ENCODE peak calls at places on chromosomes 12 and 14, in nine cellular contexts. One of them, this sample, is unnamed.

GRCh38 chr12:110600254-110600653 is 13.7 kb upstream of the TCTN1 start:
- DNase-seq in prostate gland: no peak
- DNase-seq in psoas muscle: no peak
- DNase-seq in naive thymus-derived CD4-positive, alpha-beta T cell: no peak
- DNase-seq in sigmoid colon: no peak
- DNase-seq in CD4-positive, alpha-beta T cell: no peak
- DNase-seq in HL-60: peak; percentile 52
- DNase-seq in OCI-LY7: peak; percentile 70
- DNase-seq in RWPE1: peak; percentile 58
- DNase-seq in this sample: no peak

GRCh38 chr12:94694732-94695131 is 44.4 kb upstream of the TMCC3 start:
- DNase-seq in prostate gland: no peak
- DNase-seq in psoas muscle: no peak
- DNase-seq in naive thymus-derived CD4-positive, alpha-beta T cell: no peak
- DNase-seq in sigmoid colon: no peak
- DNase-seq in CD4-positive, alpha-beta T cell: no peak
- DNase-seq in HL-60: no peak
- DNase-seq in OCI-LY7: no peak
- DNase-seq in RWPE1: no peak
- DNase-seq in this sample: no peak

GRCh38 chr12:52009081-52009751 is 2.5 kb downstream of the TAMALIN start:
- DNase-seq in prostate gland: no peak
- DNase-seq in psoas muscle: no peak
- DNase-seq in naive thymus-derived CD4-positive, alpha-beta T cell: no peak
- DNase-seq in sigmoid colon: no peak
- DNase-seq in CD4-positive, alpha-beta T cell: no peak
- DNase-seq in HL-60: no peak
- DNase-seq in OCI-LY7: no peak
- DNase-seq in RWPE1: no peak
- DNase-seq in this sample: no peak

GRCh38 chr12:47458273-47458672 is 247.6 kb downstream of the RPAP3 start:
- DNase-seq in prostate gland: no peak
- DNase-seq in psoas muscle: no peak
- DNase-seq in naive thymus-derived CD4-positive, alpha-beta T cell: no peak
- DNase-seq in sigmoid colon: no peak
- DNase-seq in CD4-positive, alpha-beta T cell: no peak
- DNase-seq in HL-60: no peak
- DNase-seq in OCI-LY7: no peak
- DNase-seq in RWPE1: peak; percentile 46
- DNase-seq in this sample: no peak

GRCh38 chr14:37819155-37820015 is 224.0 kb downstream of the TTC6 start:
- DNase-seq in prostate gland: no peak
- DNase-seq in psoas muscle: no peak
- DNase-seq in naive thymus-derived CD4-positive, alpha-beta T cell: no peak
- DNase-seq in sigmoid colon: no peak
- DNase-seq in CD4-positive, alpha-beta T cell: no peak
- DNase-seq in HL-60: no peak
- DNase-seq in OCI-LY7: no peak
- DNase-seq in RWPE1: peak; percentile 17
- DNase-seq in this sample: no peak

GRCh38 chr14:74979029-74979428 is 23.6 kb upstream of the PGF start:
- DNase-seq in prostate gland: no peak
- DNase-seq in psoas muscle: no peak
- DNase-seq in naive thymus-derived CD4-positive, alpha-beta T cell: no peak
- DNase-seq in sigmoid colon: no peak
- DNase-seq in CD4-positive, alpha-beta T cell: no peak
- DNase-seq in HL-60: no peak
- DNase-seq in OCI-LY7: no peak
- DNase-seq in RWPE1: no peak
- DNase-seq in this sample: no peak

GRCh38 chr12:37546901-37547475 is 769.6 kb upstream of the ALG10B start:
- DNase-seq in prostate gland: no peak
- DNase-seq in psoas muscle: no peak
- DNase-seq in naive thymus-derived CD4-positive, alpha-beta T cell: no peak
- DNase-seq in sigmoid colon: no peak
- DNase-seq in CD4-positive, alpha-beta T cell: no peak
- DNase-seq in HL-60: no peak
- DNase-seq in OCI-LY7: no peak
- DNase-seq in RWPE1: no peak
- DNase-seq in this sample: no peak

GRCh38 chr14:69818760-69819191 is 21.7 kb upstream of the SLC10A1 start:
- DNase-seq in prostate gland: peak; percentile 40
- DNase-seq in psoas muscle: peak; percentile 23
- DNase-seq in naive thymus-derived CD4-positive, alpha-beta T cell: peak; percentile 49
- DNase-seq in sigmoid colon: no peak
- DNase-seq in CD4-positive, alpha-beta T cell: peak; percentile 20
- DNase-seq in HL-60: no peak
- DNase-seq in OCI-LY7: peak; percentile 78
- DNase-seq in RWPE1: peak; percentile 68
- DNase-seq in this sample: no peak

GRCh38 chr14:43410631-43411030 is 1096.5 kb downstream of the FSCB start:
- DNase-seq in prostate gland: no peak
- DNase-seq in psoas muscle: no peak
- DNase-seq in naive thymus-derived CD4-positive, alpha-beta T cell: no peak
- DNase-seq in sigmoid colon: no peak
- DNase-seq in CD4-positive, alpha-beta T cell: no peak
- DNase-seq in HL-60: no peak
- DNase-seq in OCI-LY7: no peak
- DNase-seq in RWPE1: no peak
- DNase-seq in this sample: no peak

GRCh38 chr14:48536318-48536717 is 860.9 kb upstream of the MDGA2 start:
- DNase-seq in prostate gland: no peak
- DNase-seq in psoas muscle: no peak
- DNase-seq in naive thymus-derived CD4-positive, alpha-beta T cell: no peak
- DNase-seq in sigmoid colon: no peak
- DNase-seq in CD4-positive, alpha-beta T cell: no peak
- DNase-seq in HL-60: no peak
- DNase-seq in OCI-LY7: peak; percentile 2
- DNase-seq in RWPE1: no peak
- DNase-seq in this sample: no peak

GRCh38 chr14:59377485-59377884 is 87.7 kb downstream of the GPR135 start:
- DNase-seq in prostate gland: no peak
- DNase-seq in psoas muscle: no peak
- DNase-seq in naive thymus-derived CD4-positive, alpha-beta T cell: no peak
- DNase-seq in sigmoid colon: no peak
- DNase-seq in CD4-positive, alpha-beta T cell: no peak
- DNase-seq in HL-60: no peak
- DNase-seq in OCI-LY7: no peak
- DNase-seq in RWPE1: no peak
- DNase-seq in this sample: no peak

GRCh38 chr14:76917158-76917596 is 91.0 kb downstream of the LRRC74A start:
- DNase-seq in prostate gland: peak; percentile 41
- DNase-seq in psoas muscle: peak; percentile 51
- DNase-seq in naive thymus-derived CD4-positive, alpha-beta T cell: no peak
- DNase-seq in sigmoid colon: peak; percentile 76
- DNase-seq in CD4-positive, alpha-beta T cell: no peak
- DNase-seq in HL-60: no peak
- DNase-seq in OCI-LY7: peak; percentile 28
- DNase-seq in RWPE1: peak; percentile 72
- DNase-seq in this sample: peak; percentile 75

GRCh38 chr14:98770151-98770550 is 501.8 kb downstream of the BCL11B start:
- DNase-seq in prostate gland: no peak
- DNase-seq in psoas muscle: no peak
- DNase-seq in naive thymus-derived CD4-positive, alpha-beta T cell: no peak
- DNase-seq in sigmoid colon: no peak
- DNase-seq in CD4-positive, alpha-beta T cell: no peak
- DNase-seq in HL-60: no peak
- DNase-seq in OCI-LY7: no peak
- DNase-seq in RWPE1: no peak
- DNase-seq in this sample: no peak

GRCh38 chr14:104795781-104796681 is 483 bp upstream of the AKT1 start:
- DNase-seq in prostate gland: no peak
- DNase-seq in psoas muscle: peak; percentile 70
- DNase-seq in naive thymus-derived CD4-positive, alpha-beta T cell: peak; percentile 72
- DNase-seq in sigmoid colon: no peak
- DNase-seq in CD4-positive, alpha-beta T cell: no peak
- DNase-seq in HL-60: no peak
- DNase-seq in OCI-LY7: peak; percentile 66
- DNase-seq in RWPE1: peak; percentile 76
- DNase-seq in this sample: no peak

GRCh38 chr14:22225526-22226133 is 363.4 kb downstream of the DAD1 start:
- DNase-seq in prostate gland: no peak
- DNase-seq in psoas muscle: no peak
- DNase-seq in naive thymus-derived CD4-positive, alpha-beta T cell: no peak
- DNase-seq in sigmoid colon: no peak
- DNase-seq in CD4-positive, alpha-beta T cell: no peak
- DNase-seq in HL-60: no peak
- DNase-seq in OCI-LY7: no peak
- DNase-seq in RWPE1: peak; percentile 16
- DNase-seq in this sample: no peak

GRCh38 chr12:124413401-124413800 is 118.5 kb downstream of the RFLNA start:
- DNase-seq in prostate gland: no peak
- DNase-seq in psoas muscle: no peak
- DNase-seq in naive thymus-derived CD4-positive, alpha-beta T cell: no peak
- DNase-seq in sigmoid colon: no peak
- DNase-seq in CD4-positive, alpha-beta T cell: no peak
- DNase-seq in HL-60: no peak
- DNase-seq in OCI-LY7: no peak
- DNase-seq in RWPE1: no peak
- DNase-seq in this sample: no peak

GRCh38 chr14:99725774-99726537 is 41.9 kb downstream of the CYP46A1 start:
- DNase-seq in prostate gland: no peak
- DNase-seq in psoas muscle: no peak
- DNase-seq in naive thymus-derived CD4-positive, alpha-beta T cell: peak; percentile 15
- DNase-seq in sigmoid colon: peak; percentile 40
- DNase-seq in CD4-positive, alpha-beta T cell: no peak
- DNase-seq in HL-60: no peak
- DNase-seq in OCI-LY7: no peak
- DNase-seq in RWPE1: no peak
- DNase-seq in this sample: no peak

GRCh38 chr14:32898876-32899275 is 39.8 kb upstream of the NPAS3 start:
- DNase-seq in prostate gland: no peak
- DNase-seq in psoas muscle: no peak
- DNase-seq in naive thymus-derived CD4-positive, alpha-beta T cell: no peak
- DNase-seq in sigmoid colon: no peak
- DNase-seq in CD4-positive, alpha-beta T cell: no peak
- DNase-seq in HL-60: no peak
- DNase-seq in OCI-LY7: no peak
- DNase-seq in RWPE1: no peak
- DNase-seq in this sample: no peak

GRCh38 chr14:32897724-32898064 is 41.0 kb upstream of the NPAS3 start:
- DNase-seq in prostate gland: no peak
- DNase-seq in psoas muscle: no peak
- DNase-seq in naive thymus-derived CD4-positive, alpha-beta T cell: no peak
- DNase-seq in sigmoid colon: no peak
- DNase-seq in CD4-positive, alpha-beta T cell: no peak
- DNase-seq in HL-60: no peak
- DNase-seq in OCI-LY7: no peak
- DNase-seq in RWPE1: no peak
- DNase-seq in this sample: no peak

GRCh38 chr14:32900602-32901001 is 38.1 kb upstream of the NPAS3 start:
- DNase-seq in prostate gland: no peak
- DNase-seq in psoas muscle: no peak
- DNase-seq in naive thymus-derived CD4-positive, alpha-beta T cell: no peak
- DNase-seq in sigmoid colon: no peak
- DNase-seq in CD4-positive, alpha-beta T cell: no peak
- DNase-seq in HL-60: no peak
- DNase-seq in OCI-LY7: no peak
- DNase-seq in RWPE1: no peak
- DNase-seq in this sample: no peak

GRCh38 chr14:32896979-32897723 is 41.5 kb upstream of the NPAS3 start:
- DNase-seq in prostate gland: no peak
- DNase-seq in psoas muscle: no peak
- DNase-seq in naive thymus-derived CD4-positive, alpha-beta T cell: no peak
- DNase-seq in sigmoid colon: no peak
- DNase-seq in CD4-positive, alpha-beta T cell: no peak
- DNase-seq in HL-60: no peak
- DNase-seq in OCI-LY7: no peak
- DNase-seq in RWPE1: peak; percentile 16
- DNase-seq in this sample: no peak
- H3K27ac ChIP-seq in prostate gland: peak overlapping the region; percentile 64
- H3K27ac ChIP-seq in psoas muscle: peak overlapping the region; percentile 72
- H3K27ac ChIP-seq in naive thymus-derived CD4-positive, alpha-beta T cell: no peak overlapping the region
- H3K27ac ChIP-seq in sigmoid colon: peak overlapping the region; percentile 68
- H3K27ac ChIP-seq in CD4-positive, alpha-beta T cell: no peak overlapping the region
- H3K27ac ChIP-seq in HL-60: no peak overlapping the region
- H3K27ac ChIP-seq in OCI-LY7: no peak overlapping the region
- H3K27ac ChIP-seq in RWPE1: no peak overlapping the region
- H3K27ac ChIP-seq in this sample: peak overlapping the region; percentile 72

DNA sequence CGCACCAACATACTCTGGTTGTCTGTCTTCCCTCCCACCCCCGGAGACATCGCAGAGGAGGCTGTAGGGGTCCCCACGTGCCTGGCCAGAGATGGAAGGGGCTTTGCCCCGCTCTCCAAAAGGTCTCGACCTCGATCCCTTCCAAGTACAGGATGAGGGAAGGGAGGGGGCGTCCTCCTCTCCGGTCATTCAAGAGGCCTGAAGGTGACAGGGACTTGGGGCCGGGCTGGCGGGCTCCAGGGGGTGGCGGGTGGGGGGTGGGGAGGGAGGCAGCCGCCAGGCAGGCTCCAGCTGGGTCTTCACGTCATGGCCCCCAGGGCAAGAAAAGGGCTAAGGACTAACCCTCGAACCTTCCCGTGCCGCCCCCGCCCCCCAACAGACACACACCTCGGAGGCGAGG is 15.1 kb downstream of the TBX3 start:
- DNase-seq in prostate gland: no peak
- DNase-seq in psoas muscle: peak; percentile 21
- DNase-seq in naive thymus-derived CD4-positive, alpha-beta T cell: no peak
- DNase-seq in sigmoid colon: no peak
- DNase-seq in CD4-positive, alpha-beta T cell: no peak
- DNase-seq in HL-60: no peak
- DNase-seq in OCI-LY7: no peak
- DNase-seq in RWPE1: no peak
- DNase-seq in this sample: no peak
- H3K27ac ChIP-seq in prostate gland: peak overlapping the region; percentile 88
- H3K27ac ChIP-seq in psoas muscle: peak overlapping the region; percentile 55
- H3K27ac ChIP-seq in naive thymus-derived CD4-positive, alpha-beta T cell: no peak overlapping the region
- H3K27ac ChIP-seq in sigmoid colon: peak overlapping the region; percentile 38
- H3K27ac ChIP-seq in CD4-positive, alpha-beta T cell: no peak overlapping the region
- H3K27ac ChIP-seq in HL-60: no peak overlapping the region
- H3K27ac ChIP-seq in OCI-LY7: no peak overlapping the region
- H3K27ac ChIP-seq in RWPE1: peak overlapping the region; percentile 97
- H3K27ac ChIP-seq in this sample: no peak overlapping the region

GRCh38 chr12:12606793-12607589 is 4.7 kb upstream of the CREBL2 start:
- DNase-seq in prostate gland: no peak
- DNase-seq in psoas muscle: no peak
- DNase-seq in naive thymus-derived CD4-positive, alpha-beta T cell: no peak
- DNase-seq in sigmoid colon: no peak
- DNase-seq in CD4-positive, alpha-beta T cell: no peak
- DNase-seq in HL-60: no peak
- DNase-seq in OCI-LY7: no peak
- DNase-seq in RWPE1: peak; percentile 55
- DNase-seq in this sample: no peak
- H3K27ac ChIP-seq in prostate gland: peak overlapping the region; percentile 3
- H3K27ac ChIP-seq in psoas muscle: no peak overlapping the region
- H3K27ac ChIP-seq in naive thymus-derived CD4-positive, alpha-beta T cell: no peak overlapping the region
- H3K27ac ChIP-seq in sigmoid colon: no peak overlapping the region
- H3K27ac ChIP-seq in CD4-positive, alpha-beta T cell: no peak overlapping the region
- H3K27ac ChIP-seq in HL-60: no peak overlapping the region
- H3K27ac ChIP-seq in OCI-LY7: no peak overlapping the region
- H3K27ac ChIP-seq in RWPE1: no peak overlapping the region
- H3K27ac ChIP-seq in this sample: no peak overlapping the region

DNA sequence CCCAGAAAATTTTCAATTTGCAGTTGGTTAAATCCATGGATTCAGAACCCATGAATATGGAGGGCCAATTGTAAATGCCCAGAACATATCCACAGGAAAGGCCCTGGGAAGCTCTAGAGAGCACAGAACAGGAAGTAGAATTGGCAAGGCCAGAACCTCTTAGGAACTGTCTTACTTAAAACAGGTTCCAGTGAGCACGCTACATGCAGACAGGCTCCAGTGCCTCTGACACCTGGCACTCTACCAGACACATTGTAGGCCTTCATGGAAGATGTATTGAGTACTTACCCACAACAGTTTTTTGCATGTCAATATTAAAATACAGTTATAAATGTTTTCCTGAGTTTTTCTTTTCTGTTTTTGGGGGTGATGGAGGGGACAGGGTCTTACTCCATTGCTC is 188.2 kb upstream of the FRMD6 start:
- DNase-seq in prostate gland: no peak
- DNase-seq in psoas muscle: no peak
- DNase-seq in naive thymus-derived CD4-positive, alpha-beta T cell: no peak
- DNase-seq in sigmoid colon: no peak
- DNase-seq in CD4-positive, alpha-beta T cell: no peak
- DNase-seq in HL-60: no peak
- DNase-seq in OCI-LY7: no peak
- DNase-seq in RWPE1: no peak
- DNase-seq in this sample: no peak
- H3K27ac ChIP-seq in prostate gland: no peak overlapping the region
- H3K27ac ChIP-seq in psoas muscle: no peak overlapping the region
- H3K27ac ChIP-seq in naive thymus-derived CD4-positive, alpha-beta T cell: no peak overlapping the region
- H3K27ac ChIP-seq in sigmoid colon: no peak overlapping the region
- H3K27ac ChIP-seq in CD4-positive, alpha-beta T cell: no peak overlapping the region
- H3K27ac ChIP-seq in HL-60: no peak overlapping the region
- H3K27ac ChIP-seq in OCI-LY7: no peak overlapping the region
- H3K27ac ChIP-seq in RWPE1: no peak overlapping the region
- H3K27ac ChIP-seq in this sample: no peak overlapping the region

This sample was measured in tibial artery.